ENCODE peak calls at places on chromosomes 13 and 19, in ten cellular contexts. Z is astrocyte of the cerebellum, B is GM12864, O is Peyer's patch, G is suprapubic skin, U is endodermal cell, Y is heart right ventricle, X is dorsolateral prefrontal cortex, L is BE2C, A is ascending aorta. N is an unnamed sample.

GRCh38 chr13:98222081-98222554 is 45.0 kb upstream of the RNF113B start:
- DNase-seq in Z (peak), B (no peak), O (no peak), G (no peak), U (peak), Y (no peak), X (no peak), L (no peak), A (no peak), N (no peak)

GRCh38 chr13:98906746-98907502 is 70.9 kb downstream of the DOCK9 start:
- DNase-seq in Z (no peak), B (no peak), O (no peak), G (no peak), U (no peak), Y (no peak), X (no peak), L (no peak), A (no peak), N (no peak)

GRCh38 chr13:44331446-44331845 is 42.2 kb upstream of the SERP2 start:
- DNase-seq in Z (no peak), B (no peak), O (no peak), G (no peak), U (no peak), Y (no peak), X (no peak), L (peak), A (no peak), N (no peak)

GRCh38 chr13:50712882-50713281 is 130.6 kb downstream of the DLEU7 start:
- DNase-seq in Z (no peak), B (no peak), O (no peak), G (no peak), U (no peak), Y (no peak), X (no peak), L (no peak), A (no peak), N (no peak)

GRCh38 chr13:85742355-85742754 is 56.9 kb downstream of the SLITRK6 start:
- DNase-seq in Z (no peak), B (no peak), O (no peak), G (no peak), U (no peak), Y (no peak), X (no peak), L (no peak), A (no peak), N (no peak)

GRCh38 chr19:53809518-53810186 is 14.5 kb downstream of the NLRP12 start:
- DNase-seq in Z (no peak), B (no peak), O (no peak), G (no peak), U (peak), Y (no peak), X (no peak), L (peak), A (no peak), N (no peak)

GRCh38 chr13:25114220-25114619 is 18.3 kb downstream of the PABPC3 start:
- DNase-seq in Z (peak), B (peak), O (peak), G (no peak), U (peak), Y (peak), X (peak), L (peak), A (no peak), N (peak)

GRCh38 chr19:17867087-17867486 is 4.7 kb upstream of the SLC5A5 start:
- DNase-seq in Z (no peak), B (no peak), O (no peak), G (no peak), U (peak), Y (no peak), X (no peak), L (no peak), A (no peak), N (no peak)

GRCh38 chr19:10679743-10680142 is 21.5 kb upstream of the QTRT1 start:
- DNase-seq in Z (no peak), B (no peak), O (no peak), G (no peak), U (no peak), Y (no peak), X (no peak), L (no peak), A (no peak), N (no peak)

GRCh38 chr19:51727349-51727880 is 3.6 kb upstream of the HAS1 start:
- DNase-seq in Z (no peak), B (no peak), O (no peak), G (no peak), U (no peak), Y (no peak), X (no peak), L (no peak), A (no peak), N (no peak)

GRCh38 chr19:10736916-10737551 is 19.2 kb downstream of the DNM2 start:
- DNase-seq in Z (no peak), B (no peak), O (no peak), G (no peak), U (no peak), Y (no peak), X (no peak), L (no peak), A (no peak), N (no peak)

GRCh38 chr13:113801289-113801961 is 42.4 kb downstream of the TMEM255B start:
- DNase-seq in Z (no peak), B (no peak), O (peak), G (peak), U (no peak), Y (no peak), X (no peak), L (peak), A (no peak), N (no peak)
- H3K4me3 ChIP-seq in Z (no peak), B (no peak), O (no peak), G (no peak), U (no peak), Y (no peak), X (no peak), L (no peak), A (no peak), N (no peak)

DNA sequence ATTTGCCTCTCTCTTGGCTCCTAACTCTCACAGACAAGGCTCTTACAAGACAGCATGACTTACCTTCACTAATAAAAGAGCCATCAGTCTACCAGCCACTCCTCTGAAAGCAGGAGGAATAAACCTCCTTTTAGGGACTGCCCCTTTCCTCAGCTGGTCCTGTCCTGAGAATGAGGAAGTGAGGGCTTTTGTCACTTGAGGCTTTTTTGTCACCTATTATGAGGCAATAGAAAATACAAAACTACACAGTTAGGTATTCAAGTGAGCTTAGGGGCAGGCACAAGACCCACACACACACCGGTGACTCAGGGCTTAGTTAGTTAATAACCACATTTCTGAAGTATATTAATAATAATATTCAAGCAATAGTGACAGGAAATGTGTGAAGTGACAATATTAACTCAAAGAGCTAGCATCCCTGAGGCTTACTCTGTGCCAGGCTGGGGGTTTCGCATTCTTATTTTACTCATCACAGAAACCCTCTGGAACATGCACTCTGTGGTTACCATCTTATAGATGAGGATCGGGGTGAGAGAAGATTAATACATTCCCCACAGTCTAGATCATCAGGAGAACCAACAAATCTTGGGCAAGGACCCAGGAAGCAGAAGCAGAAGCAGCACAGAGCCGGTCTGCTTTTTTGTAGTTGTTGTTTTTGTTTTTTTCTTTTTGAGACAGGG is 379.9 kb downstream of the LIG4 start:
- DNase-seq in Z (peak), B (no peak), O (no peak), G (no peak), U (no peak), Y (no peak), X (no peak), L (no peak), A (no peak), N (no peak)
- H3K4me3 ChIP-seq in Z (no peak), B (no peak), O (no peak), G (no peak), U (no peak), Y (no peak), X (no peak), L (no peak), A (no peak), N (no peak)

GRCh38 chr19:33413426-33413725 is 39.9 kb downstream of the CEBPG start:
- DNase-seq in Z (no peak), B (no peak), O (no peak), G (no peak), U (no peak), Y (no peak), X (no peak), L (no peak), A (no peak), N (no peak)

GRCh38 chr19:33412617-33413425 is 39.3 kb downstream of the CEBPG start:
- DNase-seq in Z (no peak), B (no peak), O (no peak), G (no peak), U (no peak), Y (no peak), X (no peak), L (no peak), A (no peak), N (no peak)

GRCh38 chr19:33409906-33410685 is 36.6 kb downstream of the CEBPG start:
- DNase-seq in Z (no peak), B (no peak), O (no peak), G (no peak), U (no peak), Y (no peak), X (no peak), L (no peak), A (no peak), N (no peak)

GRCh38 chr19:33410915-33411401 is 37.4 kb downstream of the CEBPG start:
- DNase-seq in Z (no peak), B (no peak), O (no peak), G (no peak), U (no peak), Y (no peak), X (no peak), L (peak), A (no peak), N (no peak)

GRCh38 chr19:33411621-33412180 is 38.2 kb downstream of the CEBPG start:
- DNase-seq in Z (no peak), B (no peak), O (no peak), G (no peak), U (no peak), Y (no peak), X (no peak), L (no peak), A (no peak), N (no peak)
- H3K4me3 ChIP-seq in Z (no peak), B (no peak), O (no peak), G (no peak), U (no peak), Y (no peak), X (no peak), L (no peak), A (no peak), N (no peak)

GRCh38 chr13:48500652-48501197 is 32.2 kb downstream of the RCBTB2 start:
- DNase-seq in Z (peak), B (peak), O (no peak), G (no peak), U (no peak), Y (no peak), X (no peak), L (no peak), A (no peak), N (no peak)

GRCh38 chr13:48502601-48503319 is 30.1 kb downstream of the RCBTB2 start:
- DNase-seq in Z (no peak), B (no peak), O (no peak), G (no peak), U (no peak), Y (no peak), X (no peak), L (no peak), A (no peak), N (no peak)

GRCh38 chr13:48505597-48506091 is 27.2 kb downstream of the RCBTB2 start:
- DNase-seq in Z (no peak), B (peak), O (no peak), G (no peak), U (no peak), Y (no peak), X (no peak), L (no peak), A (peak), N (peak)

GRCh38 chr13:48504606-48505369 is 28.1 kb downstream of the RCBTB2 start:
- DNase-seq in Z (no peak), B (no peak), O (no peak), G (no peak), U (peak), Y (no peak), X (no peak), L (no peak), A (no peak), N (no peak)

GRCh38 chr13:48501705-48502104 is 31.2 kb downstream of the RCBTB2 start:
- DNase-seq in Z (no peak), B (peak), O (no peak), G (no peak), U (no peak), Y (no peak), X (no peak), L (no peak), A (no peak), N (no peak)
- H3K4me3 ChIP-seq in Z (no peak), B (no peak), O (no peak), G (no peak), U (no peak), Y (no peak), X (no peak), L (no peak), A (no peak), N (no peak)

GRCh38 chr13:70107125-70107497 is 515 bp upstream of the ATXN8OS start:
- DNase-seq in Z (no peak), B (no peak), O (no peak), G (no peak), U (no peak), Y (no peak), X (no peak), L (no peak), A (no peak), N (no peak)
- H3K4me3 ChIP-seq in Z (peak), B (no peak), O (no peak), G (no peak), U (peak), Y (no peak), X (peak), L (peak), A (no peak), N (no peak)

GRCh38 chr19:1852294-1852646 is 4.0 kb upstream of the REXO1 start:
- DNase-seq in Z (no peak), B (no peak), O (no peak), G (no peak), U (no peak), Y (no peak), X (no peak), L (no peak), A (no peak), N (no peak)

GRCh38 chr19:1853295-1854031 is 5.2 kb upstream of the REXO1 start:
- DNase-seq in Z (peak), B (peak), O (peak), G (peak), U (peak), Y (peak), X (no peak), L (peak), A (no peak), N (peak)

GRCh38 chr19:1852729-1853128 is 4.4 kb upstream of the REXO1 start:
- DNase-seq in Z (no peak), B (no peak), O (no peak), G (no peak), U (no peak), Y (no peak), X (no peak), L (no peak), A (no peak), N (no peak)

GRCh38 chr19:1850809-1851544 is 2.7 kb upstream of the REXO1 start:
- DNase-seq in Z (no peak), B (no peak), O (no peak), G (no peak), U (peak), Y (no peak), X (no peak), L (no peak), A (no peak), N (no peak)

DNA sequence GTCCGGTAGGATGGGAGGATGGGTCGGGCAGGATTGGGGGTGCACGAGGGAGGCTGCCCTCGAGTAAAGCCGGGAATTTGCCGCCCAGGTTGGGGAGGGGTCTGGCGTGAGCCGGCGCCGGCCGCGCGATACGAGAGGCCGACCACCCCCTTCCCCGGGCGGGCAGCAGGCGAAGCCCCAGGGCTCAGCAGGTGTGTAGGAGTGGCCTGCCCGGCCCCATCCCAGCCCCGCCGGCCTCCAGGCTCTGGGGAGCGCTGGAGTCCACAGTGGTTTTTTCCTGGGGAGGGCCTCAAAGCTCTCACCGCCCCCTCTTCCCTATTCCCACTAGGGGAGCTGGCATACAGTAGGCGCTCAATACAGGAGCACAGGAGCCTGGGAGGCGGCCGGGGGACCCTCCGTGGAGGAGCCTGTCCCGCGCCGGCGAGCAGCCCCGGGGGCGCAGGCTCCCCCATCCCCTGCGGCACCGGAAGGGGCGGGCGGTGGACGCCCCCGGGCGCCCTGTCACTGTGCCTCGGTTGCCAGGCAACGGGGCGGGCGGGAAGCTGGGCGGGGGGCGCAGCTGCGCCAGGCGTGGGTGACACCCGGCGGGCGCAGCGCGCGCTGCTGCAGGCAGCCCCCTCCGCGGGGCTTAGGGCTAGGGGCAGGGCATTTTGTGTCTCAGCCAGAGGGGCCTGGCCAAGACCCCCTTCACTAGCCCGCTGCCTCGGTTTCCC is 3.5 kb upstream of the REXO1 start:
- DNase-seq in Z (no peak), B (no peak), O (no peak), G (no peak), U (no peak), Y (no peak), X (no peak), L (peak), A (no peak), N (no peak)
- H3K4me3 ChIP-seq in Z (no peak), B (no peak), O (no peak), G (peak), U (no peak), Y (no peak), X (no peak), L (peak), A (no peak), N (no peak)

GRCh38 chr13:23160241-23161175 is 20.3 kb upstream of the SGCG start:
- DNase-seq in Z (no peak), B (no peak), O (no peak), G (no peak), U (peak), Y (no peak), X (no peak), L (no peak), A (no peak), N (no peak)

GRCh38 chr13:23159205-23159586 is 21.6 kb upstream of the SGCG start:
- DNase-seq in Z (peak), B (no peak), O (no peak), G (peak), U (peak), Y (peak), X (peak), L (peak), A (no peak), N (no peak)

GRCh38 chr13:23161176-23161825 is 19.5 kb upstream of the SGCG start:
- DNase-seq in Z (no peak), B (no peak), O (no peak), G (no peak), U (no peak), Y (no peak), X (no peak), L (no peak), A (no peak), N (no peak)

DNA sequence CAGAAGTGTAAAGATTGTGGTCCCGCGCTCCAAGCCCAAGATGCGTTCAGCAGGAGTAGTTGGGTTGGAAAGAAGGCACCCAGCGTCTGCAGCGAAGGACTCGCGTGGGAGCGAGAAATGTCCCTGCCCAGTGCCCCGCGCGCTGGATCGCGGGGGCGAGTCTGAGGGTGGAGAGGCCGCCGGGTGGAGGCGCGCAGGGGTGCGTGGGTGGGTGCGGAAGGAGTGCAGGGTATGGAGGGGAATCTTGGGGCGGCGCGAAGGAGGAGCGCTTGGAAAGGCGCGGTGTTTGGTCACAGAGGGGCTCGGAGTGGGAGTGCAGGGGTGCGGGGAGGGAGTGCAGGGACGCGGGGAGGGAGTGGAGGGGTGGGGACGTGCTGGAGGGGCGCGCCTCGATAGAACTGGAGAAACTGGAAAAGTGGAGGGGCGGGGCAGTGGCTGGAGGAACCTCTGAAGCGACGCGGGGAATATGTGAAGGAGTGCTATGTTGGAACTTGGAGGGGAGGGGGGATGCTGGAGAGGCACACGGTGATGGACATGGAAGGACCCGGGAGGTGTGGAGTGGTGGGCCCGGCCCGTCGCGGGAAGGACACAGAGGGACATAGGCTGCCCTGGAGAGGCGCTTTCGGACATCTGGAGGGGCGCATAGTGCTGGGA is 21.1 kb upstream of the SGCG start:
- DNase-seq in Z (no peak), B (no peak), O (no peak), G (no peak), U (peak), Y (no peak), X (peak), L (no peak), A (no peak), N (no peak)
- H3K4me3 ChIP-seq in Z (peak), B (no peak), O (peak), G (peak), U (peak), Y (peak), X (peak), L (no peak), A (peak), N (no peak)

GRCh38 chr13:35474551-35474950 is 1.9 kb downstream of the MAB21L1 start:
- DNase-seq in Z (no peak), B (no peak), O (no peak), G (no peak), U (no peak), Y (no peak), X (no peak), L (no peak), A (no peak), N (no peak)

GRCh38 chr13:35470671-35471465 is 5.6 kb downstream of the MAB21L1 start:
- DNase-seq in Z (no peak), B (no peak), O (peak), G (peak), U (peak), Y (peak), X (no peak), L (peak), A (no peak), N (no peak)

GRCh38 chr13:35472308-35473008 is 4.0 kb downstream of the MAB21L1 start:
- DNase-seq in Z (no peak), B (no peak), O (no peak), G (no peak), U (peak), Y (no peak), X (no peak), L (peak), A (no peak), N (no peak)

GRCh38 chr13:35469781-35470380 is 6.6 kb downstream of the MAB21L1 start:
- DNase-seq in Z (no peak), B (no peak), O (no peak), G (no peak), U (no peak), Y (no peak), X (no peak), L (no peak), A (no peak), N (no peak)

GRCh38 chr13:35471466-35472307 is 4.8 kb downstream of the MAB21L1 start:
- DNase-seq in Z (no peak), B (no peak), O (no peak), G (no peak), U (peak), Y (no peak), X (no peak), L (peak), A (no peak), N (no peak)
- H3K4me3 ChIP-seq in Z (peak), B (no peak), O (no peak), G (peak), U (peak), Y (peak), X (peak), L (peak), A (peak), N (no peak)